ENCODE peak calls at places on chromosome 7, in eight cellular contexts. One of them, this sample, is unnamed.

GRCh38 chr7:380724-381210 is 90.8 kb downstream of the FOXL3 start:
- DNase-seq in right atrium auricular region: no peak
- DNase-seq in sigmoid colon: no peak
- DNase-seq in tibial artery: peak
- DNase-seq in GM12864: no peak
- DNase-seq in CD4-positive, alpha-beta T cell: no peak
- DNase-seq in nephron progenitor cell: no peak
- DNase-seq in colonic mucosa: peak
- DNase-seq in this sample: no peak

GRCh38 chr7:111802194-111802785 is 240.0 kb upstream of the IMMP2L start:
- DNase-seq in right atrium auricular region: no peak
- DNase-seq in sigmoid colon: no peak
- DNase-seq in tibial artery: no peak
- DNase-seq in GM12864: no peak
- DNase-seq in CD4-positive, alpha-beta T cell: no peak
- DNase-seq in nephron progenitor cell: no peak
- DNase-seq in colonic mucosa: no peak
- DNase-seq in this sample: no peak

GRCh38 chr7:1172666-1173523 is 12.9 kb upstream of the ZFAND2A start:
- DNase-seq in right atrium auricular region: no peak
- DNase-seq in sigmoid colon: no peak
- DNase-seq in tibial artery: no peak
- DNase-seq in GM12864: no peak
- DNase-seq in CD4-positive, alpha-beta T cell: no peak
- DNase-seq in nephron progenitor cell: no peak
- DNase-seq in colonic mucosa: no peak
- DNase-seq in this sample: no peak

GRCh38 chr7:156207306-156207705 is 395.0 kb upstream of the SHH start:
- DNase-seq in right atrium auricular region: no peak
- DNase-seq in sigmoid colon: no peak
- DNase-seq in tibial artery: no peak
- DNase-seq in GM12864: no peak
- DNase-seq in CD4-positive, alpha-beta T cell: no peak
- DNase-seq in nephron progenitor cell: no peak
- DNase-seq in colonic mucosa: no peak
- DNase-seq in this sample: no peak

GRCh38 chr7:124840435-124840834 is 74.8 kb upstream of the GPR37 start:
- DNase-seq in right atrium auricular region: no peak
- DNase-seq in sigmoid colon: no peak
- DNase-seq in tibial artery: no peak
- DNase-seq in GM12864: no peak
- DNase-seq in CD4-positive, alpha-beta T cell: no peak
- DNase-seq in nephron progenitor cell: no peak
- DNase-seq in colonic mucosa: no peak
- DNase-seq in this sample: no peak

GRCh38 chr7:134890246-134891240 is 95.8 kb upstream of the AGBL3 start:
- DNase-seq in right atrium auricular region: no peak
- DNase-seq in sigmoid colon: peak
- DNase-seq in tibial artery: peak
- DNase-seq in GM12864: no peak
- DNase-seq in CD4-positive, alpha-beta T cell: no peak
- DNase-seq in nephron progenitor cell: no peak
- DNase-seq in colonic mucosa: no peak
- DNase-seq in this sample: no peak

GRCh38 chr7:51324206-51324884 is 7.7 kb upstream of the COBL start:
- DNase-seq in right atrium auricular region: peak
- DNase-seq in sigmoid colon: no peak
- DNase-seq in tibial artery: no peak
- DNase-seq in GM12864: no peak
- DNase-seq in CD4-positive, alpha-beta T cell: no peak
- DNase-seq in nephron progenitor cell: no peak
- DNase-seq in colonic mucosa: no peak
- DNase-seq in this sample: no peak

GRCh38 chr7:157151626-157152339 is 13.1 kb downstream of the UBE3C start:
- DNase-seq in right atrium auricular region: no peak
- DNase-seq in sigmoid colon: no peak
- DNase-seq in tibial artery: no peak
- DNase-seq in GM12864: no peak
- DNase-seq in CD4-positive, alpha-beta T cell: no peak
- DNase-seq in nephron progenitor cell: no peak
- DNase-seq in colonic mucosa: no peak
- DNase-seq in this sample: no peak

GRCh38 chr7:108294595-108294994 is 161.6 kb downstream of the NRCAM start:
- DNase-seq in right atrium auricular region: no peak
- DNase-seq in sigmoid colon: no peak
- DNase-seq in tibial artery: no peak
- DNase-seq in GM12864: peak
- DNase-seq in CD4-positive, alpha-beta T cell: no peak
- DNase-seq in nephron progenitor cell: no peak
- DNase-seq in colonic mucosa: no peak
- DNase-seq in this sample: no peak

GRCh38 chr7:141519623-141520022 is 31.6 kb upstream of the AGK start:
- DNase-seq in right atrium auricular region: no peak
- DNase-seq in sigmoid colon: no peak
- DNase-seq in tibial artery: no peak
- DNase-seq in GM12864: no peak
- DNase-seq in CD4-positive, alpha-beta T cell: no peak
- DNase-seq in nephron progenitor cell: no peak
- DNase-seq in colonic mucosa: no peak
- DNase-seq in this sample: no peak

GRCh38 chr7:149773446-149774236 is at the start of gene ZNF467:
- DNase-seq in right atrium auricular region: peak
- DNase-seq in sigmoid colon: peak
- DNase-seq in tibial artery: peak
- DNase-seq in GM12864: no peak
- DNase-seq in CD4-positive, alpha-beta T cell: peak
- DNase-seq in nephron progenitor cell: peak
- DNase-seq in colonic mucosa: peak
- DNase-seq in this sample: no peak

GRCh38 chr7:69564454-69565417 is 33.5 kb upstream of the AUTS2 start:
- DNase-seq in right atrium auricular region: no peak
- DNase-seq in sigmoid colon: peak
- DNase-seq in tibial artery: no peak
- DNase-seq in GM12864: no peak
- DNase-seq in CD4-positive, alpha-beta T cell: no peak
- DNase-seq in nephron progenitor cell: no peak
- DNase-seq in colonic mucosa: no peak
- DNase-seq in this sample: no peak

GRCh38 chr7:117997862-117998825 is 124.9 kb upstream of the CTTNBP2 start:
- DNase-seq in right atrium auricular region: no peak
- DNase-seq in sigmoid colon: no peak
- DNase-seq in tibial artery: no peak
- DNase-seq in GM12864: no peak
- DNase-seq in CD4-positive, alpha-beta T cell: no peak
- DNase-seq in nephron progenitor cell: no peak
- DNase-seq in colonic mucosa: no peak
- DNase-seq in this sample: no peak

GRCh38 chr7:33043875-33044718 is 18.5 kb downstream of the NT5C3A start:
- DNase-seq in right atrium auricular region: no peak
- DNase-seq in sigmoid colon: no peak
- DNase-seq in tibial artery: no peak
- DNase-seq in GM12864: no peak
- DNase-seq in CD4-positive, alpha-beta T cell: no peak
- DNase-seq in nephron progenitor cell: no peak
- DNase-seq in colonic mucosa: peak
- DNase-seq in this sample: no peak

GRCh38 chr7:83835424-83835823 is 186.5 kb upstream of the SEMA3E start:
- DNase-seq in right atrium auricular region: no peak
- DNase-seq in sigmoid colon: no peak
- DNase-seq in tibial artery: no peak
- DNase-seq in GM12864: no peak
- DNase-seq in CD4-positive, alpha-beta T cell: no peak
- DNase-seq in nephron progenitor cell: no peak
- DNase-seq in colonic mucosa: no peak
- DNase-seq in this sample: no peak

GRCh38 chr7:110960811-110961210 is 130.1 kb upstream of the LRRN3 start:
- DNase-seq in right atrium auricular region: no peak
- DNase-seq in sigmoid colon: no peak
- DNase-seq in tibial artery: no peak
- DNase-seq in GM12864: no peak
- DNase-seq in CD4-positive, alpha-beta T cell: no peak
- DNase-seq in nephron progenitor cell: no peak
- DNase-seq in colonic mucosa: no peak
- DNase-seq in this sample: no peak

GRCh38 chr7:101156277-101156676 is 2.0 kb downstream of the AP1S1 start:
- DNase-seq in right atrium auricular region: no peak
- DNase-seq in sigmoid colon: no peak
- DNase-seq in tibial artery: no peak
- DNase-seq in GM12864: no peak
- DNase-seq in CD4-positive, alpha-beta T cell: no peak
- DNase-seq in nephron progenitor cell: no peak
- DNase-seq in colonic mucosa: no peak
- DNase-seq in this sample: no peak
- TF ChIP-seq CTCF in right atrium auricular region: no peak
- TF ChIP-seq CTCF in sigmoid colon: no peak
- TF ChIP-seq CTCF in tibial artery: no peak
- TF ChIP-seq CTCF in GM12864: no peak
- TF ChIP-seq CTCF in CD4-positive, alpha-beta T cell: no peak
- TF ChIP-seq CTCF in nephron progenitor cell: no peak
- TF ChIP-seq CTCF in colonic mucosa: no peak
- TF ChIP-seq CTCF in this sample: no peak

GRCh38 chr7:37732253-37732652 is 48.7 kb downstream of the GPR141 start:
- DNase-seq in right atrium auricular region: no peak
- DNase-seq in sigmoid colon: no peak
- DNase-seq in tibial artery: peak
- DNase-seq in GM12864: peak
- DNase-seq in CD4-positive, alpha-beta T cell: no peak
- DNase-seq in nephron progenitor cell: peak
- DNase-seq in colonic mucosa: peak
- DNase-seq in this sample: no peak
- TF ChIP-seq CTCF in right atrium auricular region: peak
- TF ChIP-seq CTCF in sigmoid colon: peak
- TF ChIP-seq CTCF in tibial artery: peak
- TF ChIP-seq CTCF in GM12864: peak
- TF ChIP-seq CTCF in CD4-positive, alpha-beta T cell: no peak
- TF ChIP-seq CTCF in nephron progenitor cell: peak
- TF ChIP-seq CTCF in colonic mucosa: no peak
- TF ChIP-seq CTCF in this sample: peak

GRCh38 chr7:114310344-114311118 is 104.1 kb upstream of the FOXP2 start:
- DNase-seq in right atrium auricular region: no peak
- DNase-seq in sigmoid colon: no peak
- DNase-seq in tibial artery: no peak
- DNase-seq in GM12864: no peak
- DNase-seq in CD4-positive, alpha-beta T cell: no peak
- DNase-seq in nephron progenitor cell: no peak
- DNase-seq in colonic mucosa: no peak
- DNase-seq in this sample: no peak
- TF ChIP-seq CTCF in right atrium auricular region: no peak
- TF ChIP-seq CTCF in sigmoid colon: no peak
- TF ChIP-seq CTCF in tibial artery: no peak
- TF ChIP-seq CTCF in GM12864: no peak
- TF ChIP-seq CTCF in CD4-positive, alpha-beta T cell: no peak
- TF ChIP-seq CTCF in nephron progenitor cell: no peak
- TF ChIP-seq CTCF in colonic mucosa: no peak
- TF ChIP-seq CTCF in this sample: peak

DNA sequence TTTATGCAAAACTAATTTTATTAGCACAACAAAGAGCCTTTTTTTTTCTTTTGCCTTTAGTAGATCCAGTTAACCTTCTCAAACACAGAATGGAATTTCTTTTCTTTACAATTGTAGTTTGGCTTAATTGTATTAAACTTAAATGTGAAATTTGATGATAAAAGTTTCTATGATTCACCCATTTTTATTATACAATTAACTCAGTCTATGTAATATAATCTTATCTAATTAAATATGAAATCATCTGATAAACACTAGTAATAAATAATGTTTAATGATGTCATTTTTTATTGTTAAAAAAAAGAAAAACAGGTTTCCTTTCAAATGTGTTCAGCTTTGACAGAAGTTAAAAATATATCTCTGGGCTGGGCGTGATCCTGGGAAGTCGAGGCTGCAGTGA is 559.1 kb downstream of the PHTF2 start:
- DNase-seq in right atrium auricular region: no peak
- DNase-seq in sigmoid colon: no peak
- DNase-seq in tibial artery: no peak
- DNase-seq in GM12864: no peak
- DNase-seq in CD4-positive, alpha-beta T cell: no peak
- DNase-seq in nephron progenitor cell: no peak
- DNase-seq in colonic mucosa: no peak
- DNase-seq in this sample: no peak
- TF ChIP-seq CTCF in right atrium auricular region: no peak
- TF ChIP-seq CTCF in sigmoid colon: no peak
- TF ChIP-seq CTCF in tibial artery: no peak
- TF ChIP-seq CTCF in GM12864: no peak
- TF ChIP-seq CTCF in CD4-positive, alpha-beta T cell: no peak
- TF ChIP-seq CTCF in nephron progenitor cell: no peak
- TF ChIP-seq CTCF in colonic mucosa: no peak
- TF ChIP-seq CTCF in this sample: no peak

GRCh38 chr7:158413962-158414961 is 173.4 kb downstream of the PTPRN2 start:
- DNase-seq in right atrium auricular region: no peak
- DNase-seq in sigmoid colon: no peak
- DNase-seq in tibial artery: peak
- DNase-seq in GM12864: no peak
- DNase-seq in CD4-positive, alpha-beta T cell: no peak
- DNase-seq in nephron progenitor cell: no peak
- DNase-seq in colonic mucosa: no peak
- DNase-seq in this sample: no peak
- TF ChIP-seq CTCF in right atrium auricular region: no peak
- TF ChIP-seq CTCF in sigmoid colon: no peak
- TF ChIP-seq CTCF in tibial artery: no peak
- TF ChIP-seq CTCF in GM12864: no peak
- TF ChIP-seq CTCF in CD4-positive, alpha-beta T cell: no peak
- TF ChIP-seq CTCF in nephron progenitor cell: no peak
- TF ChIP-seq CTCF in colonic mucosa: no peak
- TF ChIP-seq CTCF in this sample: no peak

This sample was measured in D721Med.